ENCODE peak calls at places on chromosomes 2 and 18, in five cellular contexts. T, U, W, M and F are unnamed samples.

GRCh38 chr2:42446503-42447271 is 47.1 kb downstream of the KCNG3 start:
- DNase-seq in U (no peak), M (no peak), T (no peak), W (no peak), F (no peak)

GRCh38 chr2:19607931-19608762 is 249.7 kb upstream of the OSR1 start:
- DNase-seq in M (peak), T (peak), W (peak), U (no peak), F (no peak)

GRCh38 chr2:163173591-163173990 is 335.0 kb upstream of the KCNH7 start:
- DNase-seq in M (no peak), W (no peak), U (no peak), T (no peak), F (no peak)

GRCh38 chr18:30328839-30329238 is 713.7 kb downstream of the DSC3 start:
- DNase-seq in T (no peak), U (no peak), M (no peak), W (peak), F (no peak)

GRCh38 chr2:211455225-211455841 is 898.9 kb downstream of the CPS1 start:
- DNase-seq in U (peak), M (peak), W (peak), T (peak), F (no peak)

GRCh38 chr2:101718993-101719571 is 21.6 kb downstream of the MAP4K4 start:
- DNase-seq in W (no peak), T (no peak), U (no peak), M (no peak), F (no peak)

GRCh38 chr2:55107428-55107827 is 57.2 kb upstream of the RTN4 start:
- DNase-seq in M (no peak), T (no peak), U (no peak), W (no peak), F (no peak)

GRCh38 chr2:169776483-169776802 is 22.2 kb upstream of the SSB start:
- DNase-seq in U (no peak), W (no peak), T (no peak), M (no peak), F (no peak)

GRCh38 chr2:165877565-165878550 is 75.7 kb downstream of the TTC21B start:
- DNase-seq in T (peak), W (peak), U (no peak), M (peak), F (no peak)

GRCh38 chr2:9610781-9611548 is 19.8 kb downstream of the YWHAQ start:
- DNase-seq in M (no peak), T (no peak), W (no peak), U (no peak), F (no peak)

GRCh38 chr2:11377915-11378649 is 33.6 kb upstream of the ROCK2 start:
- DNase-seq in U (no peak), T (peak), W (no peak), M (no peak), F (no peak)

GRCh38 chr2:239240480-239240881 is 160.3 kb downstream of the HDAC4 start:
- DNase-seq in U (no peak), M (no peak), T (no peak), W (no peak), F (no peak)

GRCh38 chr2:152054593-152054992 is 44.3 kb downstream of the CACNB4 start:
- DNase-seq in T (peak), U (no peak), W (peak), M (peak), F (no peak)

GRCh38 chr2:233553366-233553765 is 13.2 kb downstream of the USP40 start:
- DNase-seq in T (peak), U (no peak), W (no peak), M (no peak), F (no peak)

GRCh38 chr2:12315224-12315623 is 401.5 kb upstream of the TRIB2 start:
- DNase-seq in M (no peak), T (no peak), W (no peak), U (no peak), F (no peak)

GRCh38 chr2:224142397-224143312 is 103.6 kb upstream of the SERPINE2 start:
- DNase-seq in W (peak), U (no peak), M (no peak), T (peak), F (no peak)

GRCh38 chr2:170013802-170014551 is 164.0 kb upstream of the MYO3B start:
- DNase-seq in M (peak), W (no peak), T (peak), U (no peak), F (no peak)